ENCODE peak calls at places on chromosomes 13 and 19, in six cellular contexts. E is breast epithelium, T is heart left ventricle, N is uterus, I is fibroblast of lung, C is psoas muscle. X is an unnamed sample.

GRCh38 chr19:33622809-33623511 is 1.2 kb downstream of the CHST8 start:
- DNase-seq in E (no peak), T (no peak), N (no peak), I (no peak), C (no peak), X (peak; percentile 71)

GRCh38 chr19:54121259-54121658 is 5.7 kb downstream of the PRPF31 start:
- DNase-seq in E (no peak), T (no peak), N (no peak), I (no peak), C (no peak), X (no peak)

GRCh38 chr13:99299545-99300341 is 7.5 kb downstream of the GPR183 start:
- DNase-seq in E (no peak), T (no peak), N (no peak), I (no peak), C (no peak), X (no peak)

GRCh38 chr19:18915639-18916038 is 3.5 kb downstream of the COPE start:
- DNase-seq in E (no peak), T (no peak), N (no peak), I (peak; percentile 47), C (peak; percentile 49), X (no peak)

GRCh38 chr13:71320452-71320851 is 546.6 kb downstream of the DACH1 start:
- DNase-seq in E (no peak), T (no peak), N (no peak), I (peak; percentile 49), C (no peak), X (no peak)

GRCh38 chr13:51814825-51815650 is 11.1 kb upstream of the DHRS12 start:
- DNase-seq in E (no peak), T (peak; percentile 62), N (peak; percentile 65), I (peak; percentile 60), C (peak; percentile 29), X (peak; percentile 68)

GRCh38 chr13:97339019-97339988 is 94.7 kb upstream of the RAP2A start:
- DNase-seq in E (no peak), T (peak; percentile 71), N (peak; percentile 71), I (peak; percentile 99), C (peak; percentile 44), X (peak; percentile 68)

GRCh38 chr13:95067303-95067702 is 233.9 kb downstream of the ABCC4 start:
- DNase-seq in E (no peak), T (no peak), N (no peak), I (peak; percentile 17), C (no peak), X (no peak)

GRCh38 chr13:109715902-109716301 is 70.5 kb downstream of the IRS2 start:
- DNase-seq in E (no peak), T (no peak), N (no peak), I (peak; percentile 73), C (peak; percentile 51), X (no peak)

GRCh38 chr13:50844181-50844875 is 836 bp upstream of the DLEU7 start:
- DNase-seq in E (no peak), T (no peak), N (no peak), I (no peak), C (no peak), X (no peak)

GRCh38 chr13:99911069-99911964 is 60.2 kb downstream of the ZIC5 start:
- DNase-seq in E (no peak), T (no peak), N (no peak), I (no peak), C (no peak), X (no peak)

GRCh38 chr19:15122331-15123030 is 15.3 kb downstream of the SYDE1 start:
- DNase-seq in E (no peak), T (peak; percentile 14), N (no peak), I (no peak), C (no peak), X (no peak)

GRCh38 chr13:27406178-27406939 is 18.1 kb upstream of the GTF3A start:
- DNase-seq in E (no peak), T (no peak), N (no peak), I (peak; percentile 58), C (no peak), X (no peak)

GRCh38 chr13:99983401-99984133 is 2.0 kb downstream of the ZIC2 start:
- DNase-seq in E (no peak), T (no peak), N (no peak), I (no peak), C (no peak), X (no peak)

GRCh38 chr19:23784274-23784673 is 25.6 kb upstream of the ZNF681 start:
- DNase-seq in E (no peak), T (no peak), N (no peak), I (no peak), C (no peak), X (no peak)

DNA sequence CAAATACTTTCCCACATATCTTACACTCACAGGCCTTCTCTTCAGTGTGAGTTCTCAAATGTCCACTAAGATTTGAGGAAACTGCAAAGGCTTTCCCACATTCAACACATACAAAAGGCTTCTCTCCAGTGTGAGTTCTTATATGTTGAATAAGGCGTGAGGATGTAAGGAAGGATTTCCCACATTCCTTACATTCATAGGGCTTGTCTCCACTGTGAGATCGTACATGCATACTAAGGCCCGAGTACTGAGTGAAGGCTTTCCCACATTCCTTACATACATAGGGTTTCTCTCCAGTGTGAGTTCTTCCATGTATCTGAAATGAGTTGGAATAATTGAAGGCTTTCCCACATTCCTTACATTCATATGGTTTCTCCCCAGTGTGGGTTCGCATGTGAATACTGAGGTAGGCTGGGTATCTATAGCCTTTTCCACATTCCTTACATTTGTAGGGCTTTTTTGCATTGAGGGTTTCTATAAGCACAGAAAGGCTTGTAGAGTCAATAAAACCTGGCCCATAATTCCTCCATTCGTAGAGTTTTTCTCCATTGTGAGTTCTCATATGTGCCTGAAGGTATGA is 9.6 kb downstream of the ZNF426 start:
- DNase-seq in E (no peak), T (no peak), N (no peak), I (peak; percentile 28), C (no peak), X (no peak)
- H3K9me3 ChIP-seq in E (peaks cover 99% of the 10 kb centered on the region), T (peaks cover 100% of the 10 kb centered on the region), N (peaks cover 13% of the 10 kb centered on the region), I (peaks cover 28% of the 10 kb centered on the region), C (peaks cover 93% of the 10 kb centered on the region), X (peaks cover 39% of the 10 kb centered on the region)

DNA sequence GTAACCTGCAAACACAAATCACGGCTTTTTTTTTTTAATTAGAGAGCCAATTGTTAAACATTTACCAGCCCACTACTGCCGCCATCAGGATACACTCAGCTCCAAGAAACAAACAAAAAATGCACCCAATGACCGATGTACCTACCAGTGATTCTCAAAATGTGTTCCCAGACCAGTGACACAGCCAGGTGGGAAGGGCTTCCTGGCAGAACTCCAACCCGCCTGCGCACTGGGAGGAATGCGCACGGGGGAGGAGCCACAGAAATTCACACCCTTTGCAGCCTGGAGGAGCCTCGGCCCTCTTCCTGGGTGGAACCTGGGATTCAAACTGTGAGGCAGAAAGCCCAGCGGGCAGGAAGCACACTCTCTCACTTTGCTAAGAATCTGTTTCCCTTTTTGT is 255.9 kb downstream of the TBC1D4 start:
- DNase-seq in E (no peak), T (no peak), N (no peak), I (no peak), C (no peak), X (no peak)
- H3K27ac ChIP-seq in E (no peak overlapping the region), T (no peak overlapping the region), N (no peak overlapping the region), I (no peak overlapping the region), C (no peak overlapping the region), X (no peak overlapping the region)

GRCh38 chr19:36514012-36514612 is 14.0 kb downstream of the ZNF260 start:
- DNase-seq in E (no peak), T (no peak), N (no peak), I (peak; percentile 10), C (no peak), X (no peak)

GRCh38 chr19:36508325-36508724 is 19.0 kb upstream of the ZNF566 start:
- DNase-seq in E (no peak), T (no peak), N (no peak), I (no peak), C (no peak), X (no peak)
- H3K9me3 ChIP-seq in E (peaks cover 96% of the 10 kb centered on the region), T (peaks cover 93% of the 10 kb centered on the region), N (no peaks in the 10 kb centered on the region), I (no peaks in the 10 kb centered on the region), C (peaks cover 94% of the 10 kb centered on the region), X (peaks cover 14% of the 10 kb centered on the region)

DNA sequence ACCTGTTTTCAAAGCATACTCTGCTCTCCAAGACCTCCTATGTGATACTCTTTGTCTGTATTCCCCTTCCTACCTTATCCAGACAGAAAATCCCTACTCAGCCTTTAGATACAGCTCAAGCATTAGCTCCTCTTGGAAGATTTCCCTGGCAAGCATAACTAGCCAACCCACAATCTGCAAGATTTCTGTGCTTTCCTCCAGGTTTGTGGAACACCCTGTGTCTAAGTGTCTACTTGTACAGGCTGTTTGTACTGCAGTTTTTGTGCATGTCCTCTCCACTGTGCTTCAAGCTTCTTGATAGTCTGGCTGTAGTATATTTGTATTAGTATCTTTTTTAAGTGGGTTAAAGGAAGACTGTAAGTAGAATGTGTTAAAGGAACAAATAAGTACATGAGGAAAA is 203.7 kb downstream of the RFC3 start:
- DNase-seq in E (no peak), T (no peak), N (no peak), I (no peak), C (no peak), X (no peak)
- H3K27ac ChIP-seq in E (no peak overlapping the region), T (no peak overlapping the region), N (no peak overlapping the region), I (no peak overlapping the region), C (no peak overlapping the region), X (no peak overlapping the region)

GRCh38 chr19:40025938-40026596 is 29.2 kb downstream of the ZNF546 start:
- DNase-seq in E (no peak), T (no peak), N (no peak), I (no peak), C (no peak), X (no peak)
- H3K9me3 ChIP-seq in E (peaks cover 99% of the 10 kb centered on the region), T (peaks cover 93% of the 10 kb centered on the region), N (no peaks in the 10 kb centered on the region), I (no peaks in the 10 kb centered on the region), C (peaks cover 71% of the 10 kb centered on the region), X (peaks cover 21% of the 10 kb centered on the region)

DNA sequence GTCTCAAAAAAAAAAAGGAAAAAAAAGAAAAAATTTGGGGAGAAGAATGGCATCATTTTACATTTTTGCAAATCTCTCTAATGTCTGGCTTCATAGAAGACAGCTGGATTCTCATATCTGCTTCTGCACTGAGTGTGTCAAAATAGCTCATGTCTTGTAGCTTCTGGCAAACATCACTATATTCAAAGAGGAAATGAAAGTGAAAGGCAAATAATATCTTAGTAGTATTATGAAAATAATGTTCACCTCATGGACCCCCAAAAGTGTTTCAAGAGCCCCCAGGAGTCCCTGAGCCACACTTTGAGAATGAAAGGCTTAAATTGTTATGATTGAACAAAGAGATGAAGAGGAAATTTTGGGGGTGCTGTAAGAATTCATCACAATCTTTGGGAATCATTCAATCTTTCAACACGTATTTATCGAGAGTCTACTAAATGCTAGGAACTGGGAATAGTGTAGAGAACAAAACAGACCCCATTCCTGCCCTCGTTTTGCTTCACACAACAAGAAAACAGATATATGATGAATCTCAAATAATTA is 1.2 kb upstream of the SLC6A16 start:
- DNase-seq in E (no peak), T (no peak), N (no peak), I (no peak), C (no peak), X (no peak)
- H3K27ac ChIP-seq in E (no peak overlapping the region), T (no peak overlapping the region), N (no peak overlapping the region), I (no peak overlapping the region), C (no peak overlapping the region), X (no peak overlapping the region)

GRCh38 chr19:58056261-58056660 is 2.8 kb upstream of the ZNF135 start:
- DNase-seq in E (no peak), T (no peak), N (no peak), I (no peak), C (no peak), X (peak; percentile 60)

GRCh38 chr19:58055483-58055874 is 3.6 kb upstream of the ZNF135 start:
- DNase-seq in E (no peak), T (no peak), N (no peak), I (no peak), C (no peak), X (no peak)

GRCh38 chr19:58054792-58055482 is 4.1 kb upstream of the ZNF135 start:
- DNase-seq in E (no peak), T (peak; percentile 57), N (peak; percentile 31), I (peak; percentile 54), C (no peak), X (no peak)

GRCh38 chr19:58053480-58054156 is 5.5 kb upstream of the ZNF135 start:
- DNase-seq in E (no peak), T (no peak), N (no peak), I (no peak), C (no peak), X (no peak)

GRCh38 chr19:58052256-58052655 is 6.8 kb upstream of the ZNF135 start:
- DNase-seq in E (no peak), T (no peak), N (no peak), I (no peak), C (no peak), X (no peak)
- H3K9me3 ChIP-seq in E (peaks cover 34% of the 10 kb centered on the region), T (peaks cover 52% of the 10 kb centered on the region), N (no peaks in the 10 kb centered on the region), I (no peaks in the 10 kb centered on the region), C (peaks cover 25% of the 10 kb centered on the region), X (peaks cover 4% of the 10 kb centered on the region)

X was measured in aorta.